ENCODE peak calls at places on chromosomes 11 and 22, in seven cellular contexts. K is stimulated activated CD4-positive, alpha-beta T cell treated with anti-CD3 and anti-CD28 coated beads, Interleukin-15, amount 100 ng/mL, for 24 hours; Z is upper lobe of left lung; X is choroid plexus epithelial cell; P is T1000; U is SW 1271; Y is IMR-90. A is an unnamed sample.

GRCh38 chr11:100908746-100909145 is 220.9 kb downstream of the PGR start:
- DNase-seq in X (peak; percentile 37), U (no peak), K (no peak), P (no peak), Y (peak; percentile 52), Z (no peak), A (no peak)

GRCh38 chr11:60834742-60835141 is 7.2 kb upstream of the CCDC86 start:
- DNase-seq in Y (no peak), U (no peak), X (no peak), P (no peak), Z (no peak), K (no peak), A (peak; percentile 7)

GRCh38 chr11:134685981-134686380 is 273.9 kb upstream of the B3GAT1 start:
- DNase-seq in X (no peak), Y (no peak), K (no peak), U (no peak), Z (no peak), P (no peak), A (no peak)

GRCh38 chr22:40261783-40262182 is 84.1 kb downstream of the TNRC6B start:
- DNase-seq in U (no peak), Y (no peak), X (no peak), K (no peak), Z (no peak), P (no peak), A (no peak)

GRCh38 chr11:35173011-35173511 is 34.1 kb downstream of the CD44 start:
- DNase-seq in Y (peak; percentile 42), X (peak; percentile 90), P (no peak), U (no peak), Z (peak; percentile 79), K (no peak), A (no peak)

GRCh38 chr11:46277313-46277622 is 194 bp upstream of the CREB3L1 start:
- DNase-seq in P (no peak), Z (no peak), X (peak; percentile 70), Y (peak; percentile 62), K (no peak), U (no peak), A (no peak)

GRCh38 chr11:12778506-12778905 is 104.3 kb downstream of the TEAD1 start:
- DNase-seq in U (no peak), P (no peak), K (no peak), Y (no peak), X (no peak), Z (no peak), A (no peak)

GRCh38 chr22:25777870-25778269 is 35.9 kb downstream of the MYO18B start:
- DNase-seq in K (no peak), U (no peak), P (no peak), Z (no peak), Y (peak; percentile 45), X (peak; percentile 76), A (peak; percentile 38)

GRCh38 chr11:77407613-77408012 is 66.3 kb downstream of the PAK1 start:
- DNase-seq in U (peak; percentile 61), X (peak; percentile 79), Z (peak; percentile 33), Y (peak; percentile 92), K (no peak), P (peak; percentile 31), A (no peak)

GRCh38 chr11:31628111-31628510 is 118.5 kb downstream of the ELP4 start:
- DNase-seq in X (no peak), P (no peak), U (no peak), Y (no peak), Z (no peak), K (no peak), A (no peak)

GRCh38 chr11:94845622-94846021 is 77.5 kb downstream of the AMOTL1 start:
- DNase-seq in Y (peak; percentile 89), Z (peak; percentile 55), K (no peak), U (no peak), P (no peak), X (peak; percentile 67), A (no peak)

GRCh38 chr11:2211113-2211971 is 39.7 kb upstream of the TH start:
- DNase-seq in K (no peak), X (no peak), U (no peak), P (no peak), Z (peak; percentile 10), Y (no peak), A (no peak)

GRCh38 chr11:11731311-11732083 is 109.7 kb upstream of the GALNT18 start:
- DNase-seq in X (peak; percentile 38), Z (no peak), P (peak; percentile 29), Y (peak; percentile 73), U (no peak), K (no peak), A (no peak)

GRCh38 chr22:33389927-33390326 is 331.7 kb upstream of the SYN3 start:
- DNase-seq in Y (peak; percentile 41), Z (no peak), K (no peak), P (no peak), U (no peak), X (peak; percentile 20), A (no peak)

GRCh38 chr11:19690885-19691284 is 21.8 kb upstream of the NAV2 start:
- DNase-seq in X (no peak), K (no peak), Z (no peak), Y (no peak), P (no peak), U (no peak), A (no peak)

GRCh38 chr22:33829549-33830280 is 90.6 kb downstream of the LARGE1 start:
- DNase-seq in Y (no peak), K (no peak), X (no peak), U (no peak), Z (no peak), P (no peak), A (no peak)

GRCh38 chr11:17171342-17171741 is 36.4 kb downstream of the PIK3C2A start:
- DNase-seq in P (no peak), Z (no peak), K (no peak), U (no peak), X (peak; percentile 70), Y (peak; percentile 60), A (no peak)

GRCh38 chr11:36703055-36703404 is 105.0 kb upstream of the RAG2 start:
- DNase-seq in K (no peak), U (no peak), Y (no peak), Z (no peak), P (no peak), X (peak; percentile 1), A (no peak)

GRCh38 chr11:83063073-83063754 is 8.5 kb downstream of the RAB30 start:
- DNase-seq in P (no peak), U (no peak), K (no peak), Z (no peak), Y (peak; percentile 33), X (peak; percentile 62), A (no peak)

A was measured in pons.